ENCODE peak calls at places on chromosomes 4 and X, in eight cellular contexts. One of them, this sample, is unnamed.

GRCh38 chr4:17323619-17324400 is 188.1 kb downstream of the QDPR start:
- DNase-seq in mammary epithelial cell: no peak
- DNase-seq in breast epithelium: no peak
- DNase-seq in CD4-positive, alpha-beta T cell: no peak
- DNase-seq in AG04450: no peak
- DNase-seq in brain microvascular endothelial cell: no peak
- DNase-seq in heart right ventricle: no peak
- DNase-seq in ascending aorta: no peak
- DNase-seq in this sample: no peak

GRCh38 chrX:24245201-24245600 is 68.7 kb downstream of the SUPT20HL2 start:
- DNase-seq in mammary epithelial cell: peak; percentile 46
- DNase-seq in breast epithelium: no peak
- DNase-seq in CD4-positive, alpha-beta T cell: no peak
- DNase-seq in AG04450: no peak
- DNase-seq in brain microvascular endothelial cell: no peak
- DNase-seq in heart right ventricle: no peak
- DNase-seq in ascending aorta: no peak
- DNase-seq in this sample: no peak

GRCh38 chrX:109638158-109638557 is 13.2 kb upstream of the KCNE5 start:
- DNase-seq in mammary epithelial cell: no peak
- DNase-seq in breast epithelium: no peak
- DNase-seq in CD4-positive, alpha-beta T cell: no peak
- DNase-seq in AG04450: no peak
- DNase-seq in brain microvascular endothelial cell: no peak
- DNase-seq in heart right ventricle: no peak
- DNase-seq in ascending aorta: no peak
- DNase-seq in this sample: no peak

GRCh38 chrX:110915120-110915519 is 119.5 kb upstream of the CHRDL1 start:
- DNase-seq in mammary epithelial cell: peak; percentile 71
- DNase-seq in breast epithelium: no peak
- DNase-seq in CD4-positive, alpha-beta T cell: no peak
- DNase-seq in AG04450: peak; percentile 4
- DNase-seq in brain microvascular endothelial cell: no peak
- DNase-seq in heart right ventricle: no peak
- DNase-seq in ascending aorta: no peak
- DNase-seq in this sample: no peak

GRCh38 chr4:113893546-113893945 is 85.9 kb downstream of the ARSJ start:
- DNase-seq in mammary epithelial cell: no peak
- DNase-seq in breast epithelium: no peak
- DNase-seq in CD4-positive, alpha-beta T cell: no peak
- DNase-seq in AG04450: no peak
- DNase-seq in brain microvascular endothelial cell: no peak
- DNase-seq in heart right ventricle: no peak
- DNase-seq in ascending aorta: no peak
- DNase-seq in this sample: no peak

GRCh38 chrX:13855689-13856425 is 39.0 kb upstream of the GPM6B start:
- DNase-seq in mammary epithelial cell: peak; percentile 38
- DNase-seq in breast epithelium: no peak
- DNase-seq in CD4-positive, alpha-beta T cell: no peak
- DNase-seq in AG04450: no peak
- DNase-seq in brain microvascular endothelial cell: no peak
- DNase-seq in heart right ventricle: no peak
- DNase-seq in ascending aorta: no peak
- DNase-seq in this sample: no peak

GRCh38 chr4:61507091-61507490 is 307.0 kb downstream of the ADGRL3 start:
- DNase-seq in mammary epithelial cell: no peak
- DNase-seq in breast epithelium: no peak
- DNase-seq in CD4-positive, alpha-beta T cell: no peak
- DNase-seq in AG04450: no peak
- DNase-seq in brain microvascular endothelial cell: no peak
- DNase-seq in heart right ventricle: no peak
- DNase-seq in ascending aorta: no peak
- DNase-seq in this sample: no peak

GRCh38 chr4:138448169-138448568 is 206.0 kb upstream of the SLC7A11 start:
- DNase-seq in mammary epithelial cell: peak; percentile 52
- DNase-seq in breast epithelium: no peak
- DNase-seq in CD4-positive, alpha-beta T cell: no peak
- DNase-seq in AG04450: no peak
- DNase-seq in brain microvascular endothelial cell: no peak
- DNase-seq in heart right ventricle: no peak
- DNase-seq in ascending aorta: no peak
- DNase-seq in this sample: no peak

GRCh38 chrX:30930143-30930542 is 41.1 kb upstream of the TAB3 start:
- DNase-seq in mammary epithelial cell: no peak
- DNase-seq in breast epithelium: no peak
- DNase-seq in CD4-positive, alpha-beta T cell: no peak
- DNase-seq in AG04450: no peak
- DNase-seq in brain microvascular endothelial cell: no peak
- DNase-seq in heart right ventricle: no peak
- DNase-seq in ascending aorta: no peak
- DNase-seq in this sample: no peak

GRCh38 chr4:147103403-147103946 is 157.8 kb upstream of the TTC29 start:
- DNase-seq in mammary epithelial cell: peak; percentile 83
- DNase-seq in breast epithelium: no peak
- DNase-seq in CD4-positive, alpha-beta T cell: no peak
- DNase-seq in AG04450: peak; percentile 81
- DNase-seq in brain microvascular endothelial cell: peak; percentile 96
- DNase-seq in heart right ventricle: peak; percentile 23
- DNase-seq in ascending aorta: peak; percentile 95
- DNase-seq in this sample: no peak

GRCh38 chr4:144584428-144584827 is 61.5 kb upstream of the HHIP start:
- DNase-seq in mammary epithelial cell: no peak
- DNase-seq in breast epithelium: no peak
- DNase-seq in CD4-positive, alpha-beta T cell: no peak
- DNase-seq in AG04450: no peak
- DNase-seq in brain microvascular endothelial cell: no peak
- DNase-seq in heart right ventricle: no peak
- DNase-seq in ascending aorta: no peak
- DNase-seq in this sample: no peak

GRCh38 chrX:14032383-14032782 is 2.7 kb upstream of the GEMIN8 start:
- DNase-seq in mammary epithelial cell: peak; percentile 39
- DNase-seq in breast epithelium: no peak
- DNase-seq in CD4-positive, alpha-beta T cell: peak; percentile 38
- DNase-seq in AG04450: peak; percentile 6
- DNase-seq in brain microvascular endothelial cell: peak; percentile 34
- DNase-seq in heart right ventricle: no peak
- DNase-seq in ascending aorta: peak; percentile 78
- DNase-seq in this sample: peak; percentile 31

GRCh38 chr4:30726090-30726668 is 6.0 kb downstream of the PCDH7 start:
- DNase-seq in mammary epithelial cell: no peak
- DNase-seq in breast epithelium: no peak
- DNase-seq in CD4-positive, alpha-beta T cell: no peak
- DNase-seq in AG04450: no peak
- DNase-seq in brain microvascular endothelial cell: no peak
- DNase-seq in heart right ventricle: no peak
- DNase-seq in ascending aorta: no peak
- DNase-seq in this sample: no peak

DNA sequence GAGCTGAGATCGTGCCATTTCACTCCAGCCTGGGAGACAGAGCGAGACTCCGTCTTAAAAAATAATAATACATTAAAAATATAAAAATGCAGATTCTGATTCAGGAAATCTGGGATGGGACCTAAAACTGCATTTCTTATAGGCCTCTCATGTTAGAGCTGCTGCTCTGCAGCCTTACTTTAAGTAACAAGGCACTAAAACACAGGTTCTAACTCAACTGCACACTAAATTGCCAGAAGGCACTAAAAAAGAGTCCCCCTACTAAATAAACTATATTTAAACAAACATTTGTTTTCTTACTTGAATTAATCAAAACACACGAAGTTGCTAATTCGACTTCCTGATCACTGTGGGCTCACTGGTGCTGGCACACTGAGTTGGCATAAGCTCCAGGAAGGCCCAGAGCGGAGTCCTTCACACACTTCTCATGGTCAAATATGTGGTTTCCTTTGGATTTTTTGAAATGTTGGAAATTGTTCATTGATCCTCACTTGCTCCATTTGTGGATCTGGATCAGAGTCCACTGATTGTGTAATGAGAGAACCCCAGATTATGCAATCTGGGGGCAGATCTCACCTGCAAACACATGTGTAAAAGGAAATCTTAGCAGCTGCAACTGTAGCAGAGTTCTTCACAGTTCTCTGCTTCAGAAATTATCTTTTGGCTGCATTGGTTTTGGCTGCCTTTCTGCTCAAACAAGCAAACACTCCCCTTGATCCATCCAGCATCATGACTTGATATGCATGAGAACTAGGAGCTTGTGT is 59.3 kb downstream of the AFF1 start:
- DNase-seq in mammary epithelial cell: no peak
- DNase-seq in breast epithelium: no peak
- DNase-seq in CD4-positive, alpha-beta T cell: no peak
- DNase-seq in AG04450: no peak
- DNase-seq in brain microvascular endothelial cell: no peak
- DNase-seq in heart right ventricle: no peak
- DNase-seq in ascending aorta: no peak
- DNase-seq in this sample: no peak
- H3K27ac ChIP-seq in mammary epithelial cell: no peak overlapping the region
- H3K27ac ChIP-seq in breast epithelium: peak overlapping the region; percentile 67
- H3K27ac ChIP-seq in CD4-positive, alpha-beta T cell: no peak overlapping the region
- H3K27ac ChIP-seq in AG04450: no peak overlapping the region
- H3K27ac ChIP-seq in brain microvascular endothelial cell: no peak overlapping the region
- H3K27ac ChIP-seq in heart right ventricle: no peak overlapping the region
- H3K27ac ChIP-seq in ascending aorta: no peak overlapping the region
- H3K27ac ChIP-seq in this sample: no peak overlapping the region

GRCh38 chr4:99645638-99646037 is 12.0 kb downstream of the C4orf54 start:
- DNase-seq in mammary epithelial cell: no peak
- DNase-seq in breast epithelium: no peak
- DNase-seq in CD4-positive, alpha-beta T cell: no peak
- DNase-seq in AG04450: no peak
- DNase-seq in brain microvascular endothelial cell: no peak
- DNase-seq in heart right ventricle: no peak
- DNase-seq in ascending aorta: no peak
- DNase-seq in this sample: no peak

GRCh38 chr4:99651370-99651769 is 6.3 kb downstream of the C4orf54 start:
- DNase-seq in mammary epithelial cell: no peak
- DNase-seq in breast epithelium: no peak
- DNase-seq in CD4-positive, alpha-beta T cell: no peak
- DNase-seq in AG04450: no peak
- DNase-seq in brain microvascular endothelial cell: no peak
- DNase-seq in heart right ventricle: no peak
- DNase-seq in ascending aorta: no peak
- DNase-seq in this sample: no peak

GRCh38 chr4:99649208-99649607 is 8.4 kb downstream of the C4orf54 start:
- DNase-seq in mammary epithelial cell: no peak
- DNase-seq in breast epithelium: no peak
- DNase-seq in CD4-positive, alpha-beta T cell: no peak
- DNase-seq in AG04450: no peak
- DNase-seq in brain microvascular endothelial cell: no peak
- DNase-seq in heart right ventricle: no peak
- DNase-seq in ascending aorta: no peak
- DNase-seq in this sample: no peak

GRCh38 chr4:99649778-99650177 is 7.8 kb downstream of the C4orf54 start:
- DNase-seq in mammary epithelial cell: no peak
- DNase-seq in breast epithelium: no peak
- DNase-seq in CD4-positive, alpha-beta T cell: no peak
- DNase-seq in AG04450: no peak
- DNase-seq in brain microvascular endothelial cell: no peak
- DNase-seq in heart right ventricle: no peak
- DNase-seq in ascending aorta: no peak
- DNase-seq in this sample: no peak

GRCh38 chr4:99648321-99648720 is 9.3 kb downstream of the C4orf54 start:
- DNase-seq in mammary epithelial cell: no peak
- DNase-seq in breast epithelium: no peak
- DNase-seq in CD4-positive, alpha-beta T cell: no peak
- DNase-seq in AG04450: no peak
- DNase-seq in brain microvascular endothelial cell: no peak
- DNase-seq in heart right ventricle: no peak
- DNase-seq in ascending aorta: no peak
- DNase-seq in this sample: no peak
- H3K27ac ChIP-seq in mammary epithelial cell: no peak overlapping the region
- H3K27ac ChIP-seq in breast epithelium: no peak overlapping the region
- H3K27ac ChIP-seq in CD4-positive, alpha-beta T cell: no peak overlapping the region
- H3K27ac ChIP-seq in AG04450: no peak overlapping the region
- H3K27ac ChIP-seq in brain microvascular endothelial cell: no peak overlapping the region
- H3K27ac ChIP-seq in heart right ventricle: no peak overlapping the region
- H3K27ac ChIP-seq in ascending aorta: no peak overlapping the region
- H3K27ac ChIP-seq in this sample: peak overlapping the region; percentile 21

GRCh38 chr4:2798399-2799301 is 5.8 kb downstream of the SH3BP2 start:
- DNase-seq in mammary epithelial cell: no peak
- DNase-seq in breast epithelium: no peak
- DNase-seq in CD4-positive, alpha-beta T cell: no peak
- DNase-seq in AG04450: no peak
- DNase-seq in brain microvascular endothelial cell: no peak
- DNase-seq in heart right ventricle: peak; percentile 71
- DNase-seq in ascending aorta: peak; percentile 83
- DNase-seq in this sample: no peak

GRCh38 chr4:2797188-2797544 is 4.3 kb downstream of the SH3BP2 start:
- DNase-seq in mammary epithelial cell: no peak
- DNase-seq in breast epithelium: peak; percentile 45
- DNase-seq in CD4-positive, alpha-beta T cell: no peak
- DNase-seq in AG04450: no peak
- DNase-seq in brain microvascular endothelial cell: no peak
- DNase-seq in heart right ventricle: no peak
- DNase-seq in ascending aorta: peak; percentile 60
- DNase-seq in this sample: no peak

GRCh38 chr4:2796261-2797187 is 3.6 kb downstream of the SH3BP2 start:
- DNase-seq in mammary epithelial cell: peak; percentile 31
- DNase-seq in breast epithelium: peak; percentile 75
- DNase-seq in CD4-positive, alpha-beta T cell: no peak
- DNase-seq in AG04450: no peak
- DNase-seq in brain microvascular endothelial cell: no peak
- DNase-seq in heart right ventricle: no peak
- DNase-seq in ascending aorta: peak; percentile 62
- DNase-seq in this sample: no peak

GRCh38 chr4:2799444-2799911 is 6.6 kb downstream of the SH3BP2 start:
- DNase-seq in mammary epithelial cell: no peak
- DNase-seq in breast epithelium: no peak
- DNase-seq in CD4-positive, alpha-beta T cell: no peak
- DNase-seq in AG04450: no peak
- DNase-seq in brain microvascular endothelial cell: no peak
- DNase-seq in heart right ventricle: peak; percentile 23
- DNase-seq in ascending aorta: peak; percentile 72
- DNase-seq in this sample: no peak

GRCh38 chr4:2797545-2798305 is 4.8 kb downstream of the SH3BP2 start:
- DNase-seq in mammary epithelial cell: no peak
- DNase-seq in breast epithelium: peak; percentile 73
- DNase-seq in CD4-positive, alpha-beta T cell: no peak
- DNase-seq in AG04450: no peak
- DNase-seq in brain microvascular endothelial cell: no peak
- DNase-seq in heart right ventricle: peak; percentile 63
- DNase-seq in ascending aorta: peak; percentile 60
- DNase-seq in this sample: no peak
- H3K27ac ChIP-seq in mammary epithelial cell: no peak overlapping the region
- H3K27ac ChIP-seq in breast epithelium: peak overlapping the region; percentile 87
- H3K27ac ChIP-seq in CD4-positive, alpha-beta T cell: peak overlapping the region; percentile 66
- H3K27ac ChIP-seq in AG04450: no peak overlapping the region
- H3K27ac ChIP-seq in brain microvascular endothelial cell: no peak overlapping the region
- H3K27ac ChIP-seq in heart right ventricle: peak overlapping the region; percentile 94
- H3K27ac ChIP-seq in ascending aorta: no peak overlapping the region
- H3K27ac ChIP-seq in this sample: peak overlapping the region; percentile 84

DNA sequence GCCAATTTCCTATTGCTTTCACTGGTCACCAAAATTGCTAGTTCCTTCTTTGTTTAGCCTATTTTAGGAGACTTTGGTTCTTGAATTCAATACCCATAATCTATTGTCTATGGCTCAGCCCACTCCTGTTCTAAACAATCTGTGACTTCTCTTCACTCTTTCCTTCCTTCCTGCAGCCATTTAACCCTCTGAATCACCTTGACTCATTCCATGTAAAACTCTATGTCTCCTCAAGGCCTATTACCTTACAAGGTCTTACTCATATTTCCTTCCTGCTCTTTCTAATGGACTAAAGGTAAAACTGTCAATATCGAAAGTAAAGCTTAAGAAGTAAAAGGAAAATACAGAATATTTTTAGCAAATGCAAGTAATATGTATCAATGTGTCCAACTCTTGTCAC is 301.6 kb downstream of the ARHGAP24 start:
- DNase-seq in mammary epithelial cell: peak; percentile 80
- DNase-seq in breast epithelium: no peak
- DNase-seq in CD4-positive, alpha-beta T cell: no peak
- DNase-seq in AG04450: no peak
- DNase-seq in brain microvascular endothelial cell: no peak
- DNase-seq in heart right ventricle: no peak
- DNase-seq in ascending aorta: no peak
- DNase-seq in this sample: no peak
- H3K27ac ChIP-seq in mammary epithelial cell: peak overlapping the region; percentile 3
- H3K27ac ChIP-seq in breast epithelium: no peak overlapping the region
- H3K27ac ChIP-seq in CD4-positive, alpha-beta T cell: no peak overlapping the region
- H3K27ac ChIP-seq in AG04450: no peak overlapping the region
- H3K27ac ChIP-seq in brain microvascular endothelial cell: peak overlapping the region; percentile 80
- H3K27ac ChIP-seq in heart right ventricle: peak overlapping the region; percentile 53
- H3K27ac ChIP-seq in ascending aorta: peak overlapping the region; percentile 3
- H3K27ac ChIP-seq in this sample: no peak overlapping the region